ENCODE peak calls at places on chromosome 9, in seven cellular contexts. I is fibroblast of lung, A is BE2C, Q is uterus, F is fibroblast of pulmonary artery, U is adrenal gland, M is hepatocyte. G is an unnamed sample.

GRCh38 chr9:137313956-137314560 is 12.0 kb upstream of the NRARP start:
- DNase-seq in Q (no peak), A (no peak), I (no peak), M (no peak), U (no peak), F (no peak), G (no peak)

GRCh38 chr9:123111427-123111826 is 78.0 kb downstream of the GPR21 start:
- DNase-seq in M (no peak), A (no peak), Q (no peak), U (peak; percentile 72), F (no peak), I (no peak), G (no peak)

GRCh38 chr9:137455361-137455991 is 3.7 kb downstream of the NSMF start:
- DNase-seq in M (no peak), Q (peak; percentile 15), F (no peak), A (no peak), U (no peak), I (no peak), G (peak; percentile 41)

GRCh38 chr9:130493021-130493420 is 48.3 kb downstream of the ASS1 start:
- DNase-seq in A (no peak), M (no peak), F (no peak), Q (no peak), U (no peak), I (no peak), G (no peak)

GRCh38 chr9:77879344-77880089 is 152.1 kb downstream of the GNAQ start:
- DNase-seq in I (peak; percentile 80), Q (no peak), U (no peak), F (peak; percentile 38), A (no peak), M (no peak), G (no peak)

GRCh38 chr9:115591584-115591984 is 473.6 kb upstream of the TNC start:
- DNase-seq in A (peak; percentile 51), I (peak; percentile 100), Q (peak; percentile 63), F (peak; percentile 99), U (peak; percentile 72), M (peak; percentile 92), G (no peak)

GRCh38 chr9:8616419-8616818 is 816.8 kb upstream of the DMAC1 start:
- DNase-seq in F (peak; percentile 4), Q (no peak), U (no peak), M (no peak), I (peak; percentile 62), A (no peak), G (no peak)

GRCh38 chr9:90795879-90796317 is 5.7 kb upstream of the SYK start:
- DNase-seq in I (no peak), U (no peak), Q (no peak), M (no peak), F (no peak), A (no peak), G (no peak)

GRCh38 chr9:68678430-68678829 is 26.6 kb upstream of the PIP5K1B start:
- DNase-seq in U (no peak), M (peak; percentile 66), Q (peak; percentile 14), I (no peak), A (peak; percentile 44), F (peak; percentile 5), G (no peak)

GRCh38 chr9:4615251-4615650 is 46.8 kb upstream of the PLPP6 start:
- DNase-seq in M (no peak), F (peak; percentile 66), Q (no peak), A (no peak), U (no peak), I (peak; percentile 86), G (no peak)

GRCh38 chr9:6433405-6433804 is 20.4 kb downstream of the UHRF2 start:
- DNase-seq in I (peak; percentile 78), Q (no peak), A (no peak), M (no peak), F (peak; percentile 66), U (no peak), G (no peak)

GRCh38 chr9:86639899-86640379 is 285.7 kb upstream of the TUT7 start:
- DNase-seq in A (no peak), I (no peak), M (peak; percentile 45), U (no peak), Q (no peak), F (no peak), G (no peak)

GRCh38 chr9:15278839-15279238 is 28.2 kb downstream of the TTC39B start:
- DNase-seq in M (no peak), F (no peak), U (no peak), Q (no peak), I (no peak), A (no peak), G (no peak)

GRCh38 chr9:15280647-15281046 is 26.4 kb downstream of the TTC39B start:
- DNase-seq in I (no peak), Q (no peak), M (no peak), A (no peak), U (no peak), F (no peak), G (no peak)

GRCh38 chr9:15276328-15276969 is 30.6 kb downstream of the TTC39B start:
- DNase-seq in M (peak; percentile 26), U (no peak), A (no peak), Q (no peak), F (no peak), I (no peak), G (no peak)

GRCh38 chr9:15278290-15278689 is 28.7 kb downstream of the TTC39B start:
- DNase-seq in U (no peak), I (no peak), A (no peak), M (no peak), F (no peak), Q (no peak), G (no peak)

DNA sequence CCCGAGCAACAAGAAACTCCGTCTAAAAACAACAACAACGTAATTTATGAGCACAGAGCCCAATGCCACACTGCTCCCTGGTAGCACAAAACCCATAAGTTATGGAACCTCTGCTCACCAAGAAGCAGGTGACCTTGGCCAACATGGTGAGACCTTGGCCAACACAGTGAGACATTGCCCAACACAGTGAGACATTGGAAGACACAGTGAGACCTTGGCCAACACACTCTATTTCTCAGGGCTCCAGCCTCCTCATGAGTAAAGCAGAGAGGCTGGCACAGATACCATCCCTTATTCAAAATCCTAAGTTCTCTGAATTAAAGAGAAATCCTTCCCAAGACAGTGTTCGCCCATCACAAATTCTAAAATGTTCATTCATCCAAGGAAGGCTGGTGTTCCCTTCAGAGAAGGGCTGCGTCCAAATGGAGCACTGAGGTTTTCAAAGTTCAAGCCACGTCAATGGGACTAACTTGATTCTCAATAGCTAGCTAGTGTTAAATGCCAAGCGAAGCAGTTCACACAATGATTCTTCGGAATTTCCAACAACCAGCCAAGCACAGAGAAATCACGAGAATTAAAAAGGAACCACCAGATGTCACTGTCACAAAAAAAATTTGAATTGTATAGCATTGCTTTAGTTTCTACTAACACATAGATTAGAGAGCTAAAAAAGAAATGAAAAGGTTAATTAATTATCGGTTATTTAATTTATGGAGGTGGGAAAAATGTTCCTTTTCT is 29.4 kb downstream of the TTC39B start:
- DNase-seq in U (peak; percentile 61), M (no peak), Q (no peak), F (peak; percentile 54), I (peak; percentile 22), A (no peak), G (no peak)
- TF ChIP-seq CTCF in U (peak; percentile 47), M (peak; percentile 56), Q (peak; percentile 25), F (peak; percentile 38), I (peak; percentile 28), A (peak; percentile 30), G (peak; percentile 51)

GRCh38 chr9:103881419-103881818 is 212.7 kb upstream of the SMC2 start:
- DNase-seq in A (no peak), M (no peak), I (no peak), U (no peak), F (no peak), Q (no peak), G (no peak)
- TF ChIP-seq CTCF in A (no peak), M (no peak), I (no peak), U (no peak), F (no peak), Q (no peak), G (no peak)

DNA sequence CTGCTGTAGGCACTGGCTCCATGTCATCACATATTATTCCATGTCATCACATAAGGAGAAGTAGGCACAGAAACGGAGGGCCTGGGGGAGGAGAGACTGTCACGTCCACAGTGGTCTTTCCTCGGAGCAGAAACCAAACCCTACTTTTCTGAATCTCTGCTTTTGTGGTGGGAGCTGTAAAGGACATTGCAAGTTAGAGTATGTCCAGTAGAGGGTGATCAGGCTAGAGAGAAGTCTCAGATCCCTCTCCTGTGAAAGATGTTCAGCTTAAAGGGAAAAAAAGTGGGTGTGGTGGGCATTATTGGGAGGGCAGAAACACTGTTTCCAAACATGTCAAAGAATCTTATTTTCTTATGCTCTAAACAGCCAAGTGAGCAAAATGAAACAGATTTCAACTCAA is 19.4 kb upstream of the FBP2 start:
- DNase-seq in U (no peak), Q (no peak), M (no peak), F (no peak), A (no peak), I (no peak), G (no peak)
- TF ChIP-seq CTCF in U (no peak), Q (no peak), M (no peak), F (no peak), A (peak; percentile 46), I (no peak), G (no peak)

DNA sequence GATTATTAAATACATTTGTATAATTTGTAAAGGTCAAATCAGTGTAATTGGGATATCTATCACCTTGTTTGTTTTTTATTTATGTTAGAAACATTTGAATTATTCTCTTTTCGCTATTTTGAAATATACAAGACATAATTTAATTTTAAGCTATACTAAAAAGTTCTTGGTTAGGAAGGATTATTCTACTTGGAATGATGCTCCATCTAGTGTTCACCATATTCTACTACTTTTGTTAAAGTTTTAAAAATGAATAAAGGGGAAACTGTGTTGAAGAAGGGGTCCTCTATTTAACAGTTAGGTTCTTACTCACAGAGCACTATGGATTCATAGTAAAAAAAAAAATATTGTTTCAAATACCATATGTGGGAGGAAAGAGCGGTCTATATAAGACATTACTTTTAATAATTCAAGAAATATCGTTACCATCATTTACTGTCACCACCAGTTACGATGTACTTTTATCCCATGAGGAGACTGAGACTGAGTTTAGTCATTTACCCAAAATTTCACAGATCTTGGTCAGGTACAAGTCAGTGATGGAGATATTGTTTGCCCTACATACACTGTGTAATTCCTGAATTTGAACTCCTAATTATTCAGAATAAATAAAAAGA is 6.3 kb upstream of the STOM start:
- DNase-seq in F (peak; percentile 64), A (no peak), Q (no peak), I (peak; percentile 19), M (no peak), U (no peak), G (no peak)
- TF ChIP-seq CTCF in F (peak; percentile 51), A (peak; percentile 23), Q (peak; percentile 65), I (peak; percentile 34), M (peak; percentile 56), U (peak; percentile 59), G (peak; percentile 22)

GRCh38 chr9:36867241-36867640 is 166.8 kb downstream of the PAX5 start:
- DNase-seq in I (no peak), F (no peak), U (no peak), A (no peak), M (no peak), Q (no peak), G (no peak)

GRCh38 chr9:36865731-36866635 is 168.1 kb downstream of the PAX5 start:
- DNase-seq in A (no peak), I (no peak), F (no peak), U (no peak), Q (no peak), M (no peak), G (no peak)

GRCh38 chr9:36868591-36869282 is 165.3 kb downstream of the PAX5 start:
- DNase-seq in I (no peak), A (no peak), M (no peak), Q (no peak), U (no peak), F (no peak), G (no peak)

GRCh38 chr9:36867672-36868471 is 166.2 kb downstream of the PAX5 start:
- DNase-seq in A (no peak), F (no peak), Q (no peak), I (no peak), U (no peak), M (peak; percentile 76), G (no peak)

GRCh38 chr9:36866840-36867239 is 167.2 kb downstream of the PAX5 start:
- DNase-seq in A (no peak), I (no peak), F (no peak), Q (no peak), U (no peak), M (no peak), G (no peak)
- TF ChIP-seq CTCF in A (peak; percentile 30), I (no peak), F (peak; percentile 6), Q (no peak), U (no peak), M (no peak), G (no peak)